ENCODE peak calls at places on chromosomes 13 and 19, in six cellular contexts. V, F, P, B, E and X are unnamed samples.

GRCh38 chr13:91960947-91961346 is 562.5 kb downstream of the GPC5 start:
- DNase-seq in V (no peak), F (no peak), P (no peak), B (no peak), E (no peak), X (peak; percentile 69)

GRCh38 chr13:102400619-102401125 is 1.2 kb downstream of the FGF14 start:
- DNase-seq in V (no peak), F (no peak), P (no peak), B (peak; percentile 75), E (no peak), X (no peak)

GRCh38 chr19:18229474-18229873 is 3.2 kb upstream of the PDE4C start:
- DNase-seq in V (no peak), F (no peak), P (no peak), B (no peak), E (no peak), X (no peak)

GRCh38 chr19:4811328-4812131 is 20.0 kb downstream of the TICAM1 start:
- DNase-seq in V (peak; percentile 77), F (peak; percentile 93), P (peak; percentile 92), B (peak; percentile 97), E (peak; percentile 47), X (peak; percentile 33)

GRCh38 chr19:45243144-45243732 is 2.0 kb downstream of the EXOC3L2 start:
- DNase-seq in V (no peak), F (no peak), P (no peak), B (no peak), E (no peak), X (no peak)

GRCh38 chr19:42532881-42533280 is 4.6 kb upstream of the CEACAM1 start:
- DNase-seq in V (peak; percentile 9), F (no peak), P (no peak), B (no peak), E (no peak), X (no peak)

GRCh38 chr13:59477011-59477410 is 686.7 kb downstream of the DIAPH3 start:
- DNase-seq in V (no peak), F (no peak), P (no peak), B (no peak), E (no peak), X (no peak)

GRCh38 chr13:99617474-99618255 is 116.4 kb downstream of the TM9SF2 start:
- DNase-seq in V (peak; percentile 25), F (peak; percentile 51), P (no peak), B (peak; percentile 85), E (no peak), X (no peak)

GRCh38 chr19:29774126-29774525 is 37.7 kb upstream of the CCNE1 start:
- DNase-seq in V (no peak), F (no peak), P (no peak), B (no peak), E (no peak), X (no peak)